ENCODE peak calls at places on chromosomes 4 and X, in seven cellular contexts. One of them, this sample, is unnamed.
A peak's percentile ranks its signal among the peaks of the same experiment; 100 is the strongest.

GRCh38 chr4:2364654-2365053 is 53.8 kb downstream of the ZFYVE28 start:
- DNase-seq in vagina: no peak
- DNase-seq in NB4: no peak
- DNase-seq in HepG2: no peak
- DNase-seq in fibroblast of mammary gland: peak; percentile 61
- DNase-seq in coronary artery: peak; percentile 70
- DNase-seq in HFF-Myc: no peak
- DNase-seq in this sample: peak; percentile 56

GRCh38 chrX:155313766-155314165 is 20.6 kb downstream of the CLIC2 start:
- DNase-seq in vagina: no peak
- DNase-seq in NB4: peak; percentile 21
- DNase-seq in HepG2: no peak
- DNase-seq in fibroblast of mammary gland: peak; percentile 3
- DNase-seq in coronary artery: no peak
- DNase-seq in HFF-Myc: no peak
- DNase-seq in this sample: no peak

GRCh38 chr4:924107-925096 is 7.7 kb downstream of the GAK start:
- DNase-seq in vagina: no peak
- DNase-seq in NB4: peak; percentile 29
- DNase-seq in HepG2: no peak
- DNase-seq in fibroblast of mammary gland: peak; percentile 59
- DNase-seq in coronary artery: peak; percentile 57
- DNase-seq in HFF-Myc: no peak
- DNase-seq in this sample: no peak

GRCh38 chr4:7753271-7753670 is 186.4 kb downstream of the AFAP1 start:
- DNase-seq in vagina: no peak
- DNase-seq in NB4: no peak
- DNase-seq in HepG2: no peak
- DNase-seq in fibroblast of mammary gland: peak; percentile 51
- DNase-seq in coronary artery: no peak
- DNase-seq in HFF-Myc: no peak
- DNase-seq in this sample: no peak

GRCh38 chr4:20638825-20639224 is 61.4 kb upstream of the PACRGL start:
- DNase-seq in vagina: no peak
- DNase-seq in NB4: no peak
- DNase-seq in HepG2: no peak
- DNase-seq in fibroblast of mammary gland: no peak
- DNase-seq in coronary artery: no peak
- DNase-seq in HFF-Myc: no peak
- DNase-seq in this sample: no peak

GRCh38 chr4:6121276-6121850 is 79.0 kb downstream of the JAKMIP1 start:
- DNase-seq in vagina: no peak
- DNase-seq in NB4: no peak
- DNase-seq in HepG2: no peak
- DNase-seq in fibroblast of mammary gland: no peak
- DNase-seq in coronary artery: peak; percentile 54
- DNase-seq in HFF-Myc: no peak
- DNase-seq in this sample: no peak

GRCh38 chrX:93169771-93170170 is 503.6 kb downstream of the NAP1L3 start:
- DNase-seq in vagina: no peak
- DNase-seq in NB4: no peak
- DNase-seq in HepG2: no peak
- DNase-seq in fibroblast of mammary gland: no peak
- DNase-seq in coronary artery: no peak
- DNase-seq in HFF-Myc: no peak
- DNase-seq in this sample: no peak

GRCh38 chrX:31832263-31832662 is 760.4 kb upstream of the FTHL17 start:
- DNase-seq in vagina: no peak
- DNase-seq in NB4: no peak
- DNase-seq in HepG2: no peak
- DNase-seq in fibroblast of mammary gland: no peak
- DNase-seq in coronary artery: no peak
- DNase-seq in HFF-Myc: no peak
- DNase-seq in this sample: no peak

GRCh38 chrX:103565752-103566151 is 19.6 kb upstream of the TCEAL4 start:
- DNase-seq in vagina: no peak
- DNase-seq in NB4: no peak
- DNase-seq in HepG2: no peak
- DNase-seq in fibroblast of mammary gland: peak; percentile 70
- DNase-seq in coronary artery: no peak
- DNase-seq in HFF-Myc: no peak
- DNase-seq in this sample: peak; percentile 76

GRCh38 chr4:172134536-172134935 is 321.3 kb downstream of the GALNTL6 start:
- DNase-seq in vagina: no peak
- DNase-seq in NB4: no peak
- DNase-seq in HepG2: no peak
- DNase-seq in fibroblast of mammary gland: peak; percentile 38
- DNase-seq in coronary artery: no peak
- DNase-seq in HFF-Myc: no peak
- DNase-seq in this sample: no peak

GRCh38 chr4:120156115-120156718 is 89.6 kb upstream of the MAD2L1 start:
- DNase-seq in vagina: no peak
- DNase-seq in NB4: peak; percentile 77
- DNase-seq in HepG2: peak; percentile 58
- DNase-seq in fibroblast of mammary gland: peak; percentile 81
- DNase-seq in coronary artery: no peak
- DNase-seq in HFF-Myc: peak; percentile 20
- DNase-seq in this sample: peak; percentile 86

GRCh38 chr4:17273047-17273446 is 238.8 kb downstream of the QDPR start:
- DNase-seq in vagina: no peak
- DNase-seq in NB4: no peak
- DNase-seq in HepG2: no peak
- DNase-seq in fibroblast of mammary gland: peak; percentile 15
- DNase-seq in coronary artery: no peak
- DNase-seq in HFF-Myc: peak; percentile 10
- DNase-seq in this sample: peak; percentile 66

GRCh38 chrX:118536687-118537461 is 41.3 kb downstream of the DOCK11 start:
- DNase-seq in vagina: no peak
- DNase-seq in NB4: peak; percentile 11
- DNase-seq in HepG2: no peak
- DNase-seq in fibroblast of mammary gland: peak; percentile 30
- DNase-seq in coronary artery: no peak
- DNase-seq in HFF-Myc: no peak
- DNase-seq in this sample: peak; percentile 50

GRCh38 chr4:22607382-22607781 is 85.4 kb upstream of the GBA3 start:
- DNase-seq in vagina: no peak
- DNase-seq in NB4: peak; percentile 70
- DNase-seq in HepG2: peak; percentile 35
- DNase-seq in fibroblast of mammary gland: peak; percentile 31
- DNase-seq in coronary artery: no peak
- DNase-seq in HFF-Myc: peak; percentile 3
- DNase-seq in this sample: peak; percentile 48

GRCh38 chr4:77820836-77821561 is 1.8 kb upstream of the CNOT6L start:
- DNase-seq in vagina: no peak
- DNase-seq in NB4: peak; percentile 45
- DNase-seq in HepG2: no peak
- DNase-seq in fibroblast of mammary gland: peak; percentile 14
- DNase-seq in coronary artery: no peak
- DNase-seq in HFF-Myc: no peak
- DNase-seq in this sample: no peak

DNA sequence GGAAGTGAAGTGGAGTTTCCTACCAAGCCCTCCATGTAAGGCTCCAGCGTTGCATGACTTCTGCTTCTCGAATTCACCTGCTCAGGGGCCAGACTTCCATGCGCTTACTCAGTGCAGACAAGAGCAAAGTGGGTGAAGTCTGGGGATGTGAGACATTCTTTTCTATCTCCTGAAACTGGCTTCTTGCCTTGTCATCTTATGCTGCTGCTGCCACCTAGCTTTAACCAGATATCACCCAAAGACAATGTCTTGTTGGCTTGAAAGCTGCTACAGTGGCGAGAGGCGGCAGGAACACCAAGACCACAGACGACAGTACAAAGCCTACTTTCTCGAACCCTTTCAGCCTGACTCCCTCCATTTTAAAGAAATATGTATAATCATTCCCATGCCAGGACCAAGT is 103.6 kb upstream of the ADGRG2 start:
- DNase-seq in vagina: no peak
- DNase-seq in NB4: peak; percentile 27
- DNase-seq in HepG2: no peak
- DNase-seq in fibroblast of mammary gland: peak; percentile 18
- DNase-seq in coronary artery: no peak
- DNase-seq in HFF-Myc: no peak
- DNase-seq in this sample: peak; percentile 13
- TF ChIP-seq CTCF in vagina: no peak
- TF ChIP-seq CTCF in NB4: peak; percentile 15
- TF ChIP-seq CTCF in HepG2: peak; percentile 61
- TF ChIP-seq CTCF in fibroblast of mammary gland: peak; percentile 1
- TF ChIP-seq CTCF in coronary artery: no peak
- TF ChIP-seq CTCF in HFF-Myc: no peak
- TF ChIP-seq CTCF in this sample: no peak

GRCh38 chr4:89269267-89269666 is 38.3 kb downstream of the GPRIN3 start:
- DNase-seq in vagina: no peak
- DNase-seq in NB4: no peak
- DNase-seq in HepG2: no peak
- DNase-seq in fibroblast of mammary gland: no peak
- DNase-seq in coronary artery: no peak
- DNase-seq in HFF-Myc: no peak
- DNase-seq in this sample: no peak

GRCh38 chr4:89268572-89269180 is 38.9 kb downstream of the GPRIN3 start:
- DNase-seq in vagina: no peak
- DNase-seq in NB4: no peak
- DNase-seq in HepG2: no peak
- DNase-seq in fibroblast of mammary gland: peak; percentile 6
- DNase-seq in coronary artery: no peak
- DNase-seq in HFF-Myc: no peak
- DNase-seq in this sample: no peak

GRCh38 chr4:89263265-89263664 is 44.3 kb downstream of the GPRIN3 start:
- DNase-seq in vagina: no peak
- DNase-seq in NB4: no peak
- DNase-seq in HepG2: no peak
- DNase-seq in fibroblast of mammary gland: no peak
- DNase-seq in coronary artery: no peak
- DNase-seq in HFF-Myc: no peak
- DNase-seq in this sample: no peak

GRCh38 chr4:89267392-89267791 is 40.2 kb downstream of the GPRIN3 start:
- DNase-seq in vagina: no peak
- DNase-seq in NB4: no peak
- DNase-seq in HepG2: no peak
- DNase-seq in fibroblast of mammary gland: no peak
- DNase-seq in coronary artery: no peak
- DNase-seq in HFF-Myc: no peak
- DNase-seq in this sample: no peak

GRCh38 chr4:89266128-89266527 is 41.5 kb downstream of the GPRIN3 start:
- DNase-seq in vagina: no peak
- DNase-seq in NB4: no peak
- DNase-seq in HepG2: no peak
- DNase-seq in fibroblast of mammary gland: no peak
- DNase-seq in coronary artery: no peak
- DNase-seq in HFF-Myc: no peak
- DNase-seq in this sample: no peak
- H3K4me3 ChIP-seq in vagina: no peak overlapping the region
- H3K4me3 ChIP-seq in NB4: no peak overlapping the region
- H3K4me3 ChIP-seq in HepG2: no peak overlapping the region
- H3K4me3 ChIP-seq in fibroblast of mammary gland: no peak overlapping the region
- H3K4me3 ChIP-seq in coronary artery: no peak overlapping the region
- H3K4me3 ChIP-seq in HFF-Myc: no peak overlapping the region
- H3K4me3 ChIP-seq in this sample: no peak overlapping the region

GRCh38 chr4:15753786-15754185 is 24.3 kb upstream of the CD38 start:
- DNase-seq in vagina: no peak
- DNase-seq in NB4: no peak
- DNase-seq in HepG2: no peak
- DNase-seq in fibroblast of mammary gland: peak; percentile 11
- DNase-seq in coronary artery: no peak
- DNase-seq in HFF-Myc: no peak
- DNase-seq in this sample: no peak

GRCh38 chr4:15746110-15746509 is 32.0 kb upstream of the CD38 start:
- DNase-seq in vagina: no peak
- DNase-seq in NB4: no peak
- DNase-seq in HepG2: no peak
- DNase-seq in fibroblast of mammary gland: no peak
- DNase-seq in coronary artery: no peak
- DNase-seq in HFF-Myc: no peak
- DNase-seq in this sample: no peak

GRCh38 chr4:15744016-15744415 is 34.1 kb upstream of the CD38 start:
- DNase-seq in vagina: no peak
- DNase-seq in NB4: no peak
- DNase-seq in HepG2: no peak
- DNase-seq in fibroblast of mammary gland: no peak
- DNase-seq in coronary artery: no peak
- DNase-seq in HFF-Myc: no peak
- DNase-seq in this sample: peak; percentile 40

GRCh38 chr4:15751155-15751554 is 27.0 kb upstream of the CD38 start:
- DNase-seq in vagina: no peak
- DNase-seq in NB4: no peak
- DNase-seq in HepG2: no peak
- DNase-seq in fibroblast of mammary gland: no peak
- DNase-seq in coronary artery: no peak
- DNase-seq in HFF-Myc: no peak
- DNase-seq in this sample: no peak

DNA sequence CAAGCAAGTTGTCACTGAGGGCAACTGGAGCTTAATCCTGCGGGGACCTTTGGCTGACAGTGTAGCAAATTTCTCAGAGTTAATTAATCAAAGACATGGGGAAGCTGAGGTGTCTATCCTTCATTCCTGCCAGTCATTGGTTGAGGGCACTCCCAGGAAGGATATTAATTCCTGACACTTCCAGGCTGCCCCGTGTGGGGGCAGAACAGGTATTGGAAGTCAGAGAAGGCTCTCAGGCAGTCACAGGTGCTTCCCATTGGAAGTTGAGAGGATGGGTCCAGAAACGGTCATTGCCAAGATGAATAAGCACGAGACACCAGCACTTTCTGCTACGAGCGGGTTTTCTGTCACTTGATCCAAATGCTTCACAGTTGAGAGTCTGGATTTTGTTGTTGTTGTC is 29.1 kb upstream of the CD38 start:
- DNase-seq in vagina: no peak
- DNase-seq in NB4: no peak
- DNase-seq in HepG2: no peak
- DNase-seq in fibroblast of mammary gland: no peak
- DNase-seq in coronary artery: no peak
- DNase-seq in HFF-Myc: no peak
- DNase-seq in this sample: no peak
- TF ChIP-seq CTCF in vagina: no peak
- TF ChIP-seq CTCF in NB4: no peak
- TF ChIP-seq CTCF in HepG2: no peak
- TF ChIP-seq CTCF in fibroblast of mammary gland: no peak
- TF ChIP-seq CTCF in coronary artery: no peak
- TF ChIP-seq CTCF in HFF-Myc: no peak
- TF ChIP-seq CTCF in this sample: no peak

DNA sequence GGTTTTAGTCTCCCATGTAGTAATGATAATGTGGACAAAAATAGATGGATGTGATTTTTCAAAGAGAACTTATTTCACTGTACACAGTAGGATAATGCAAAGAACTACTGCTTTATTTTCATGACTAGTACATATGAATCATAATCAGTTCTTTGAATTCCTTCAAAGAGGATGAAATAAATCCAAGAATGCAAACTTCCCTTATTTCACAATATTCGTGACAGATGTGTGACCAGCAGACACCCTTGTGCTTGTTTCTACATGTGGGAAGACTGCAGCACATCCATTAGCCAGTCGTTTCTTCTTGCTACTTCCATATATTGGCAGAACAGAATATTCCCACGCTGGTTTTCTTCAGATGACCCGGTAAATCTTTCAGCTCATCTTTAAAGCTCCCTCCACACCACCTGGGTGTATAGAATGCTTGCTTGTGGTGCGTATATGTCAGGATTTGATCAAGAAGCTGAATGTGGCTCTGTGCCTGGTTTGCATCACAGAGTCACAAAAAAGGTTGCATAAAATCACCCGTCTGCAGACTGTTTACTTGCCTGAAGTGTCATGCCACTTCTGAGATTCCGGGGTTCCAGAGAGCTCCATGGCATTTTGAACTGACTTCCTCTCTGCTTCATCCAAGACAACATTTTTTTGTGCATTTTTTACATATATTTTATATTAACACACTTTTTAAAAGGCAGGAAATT is 47.7 kb upstream of the FAT4 start:
- DNase-seq in vagina: no peak
- DNase-seq in NB4: no peak
- DNase-seq in HepG2: no peak
- DNase-seq in fibroblast of mammary gland: peak; percentile 87
- DNase-seq in coronary artery: no peak
- DNase-seq in HFF-Myc: no peak
- DNase-seq in this sample: peak; percentile 77
- H3K4me3 ChIP-seq in vagina: no peak overlapping the region
- H3K4me3 ChIP-seq in NB4: no peak overlapping the region
- H3K4me3 ChIP-seq in HepG2: no peak overlapping the region
- H3K4me3 ChIP-seq in fibroblast of mammary gland: no peak overlapping the region
- H3K4me3 ChIP-seq in coronary artery: no peak overlapping the region
- H3K4me3 ChIP-seq in HFF-Myc: no peak overlapping the region
- H3K4me3 ChIP-seq in this sample: no peak overlapping the region